ENCODE peak calls at places on chromosomes 4 and X, in seven cellular contexts. M, V, X, G, J, O and B are unnamed samples.

GRCh38 chr4:73922766-73923630 is 53.8 kb downstream of the CXCL1 start:
- DNase-seq in M (no peak), V (no peak), X (no peak), G (no peak), J (peak; percentile 15), O (no peak), B (no peak)

GRCh38 chr4:109931318-109931717 is 18.6 kb downstream of the EGF start:
- DNase-seq in M (no peak), V (no peak), X (no peak), G (no peak), J (no peak), O (no peak), B (no peak)

GRCh38 chr4:48112017-48112667 is 21.9 kb downstream of the TXK start:
- DNase-seq in M (no peak), V (no peak), X (no peak), G (no peak), J (no peak), O (no peak), B (peak; percentile 36)

GRCh38 chr4:47639531-47639930 is 154.5 kb downstream of the ATP10D start:
- DNase-seq in M (no peak), V (no peak), X (no peak), G (no peak), J (peak; percentile 6), O (no peak), B (no peak)

GRCh38 chr4:14790487-14790886 is 211.8 kb upstream of the CPEB2 start:
- DNase-seq in M (no peak), V (no peak), X (no peak), G (no peak), J (no peak), O (no peak), B (no peak)

GRCh38 chr4:174056959-174057358 is 226.5 kb downstream of the FBXO8 start:
- DNase-seq in M (no peak), V (no peak), X (no peak), G (no peak), J (no peak), O (no peak), B (no peak)

GRCh38 chr4:48706741-48707140 is 73.3 kb downstream of the FRYL start:
- DNase-seq in M (no peak), V (no peak), X (no peak), G (no peak), J (no peak), O (peak; percentile 23), B (no peak)

GRCh38 chr4:106418444-106418843 is 49.9 kb upstream of the GIMD1 start:
- DNase-seq in M (no peak), V (no peak), X (no peak), G (no peak), J (no peak), O (no peak), B (no peak)

GRCh38 chr4:177791188-177791587 is 349.0 kb upstream of the AGA start:
- DNase-seq in M (no peak), V (no peak), X (no peak), G (no peak), J (no peak), O (no peak), B (no peak)

GRCh38 chrX:65575024-65575423 is 40.4 kb upstream of the LAS1L start:
- DNase-seq in M (no peak), V (no peak), X (no peak), G (no peak), J (no peak), O (no peak), B (no peak)

GRCh38 chr4:148795156-148795864 is 353.1 kb upstream of the NR3C2 start:
- DNase-seq in M (no peak), V (no peak), X (no peak), G (no peak), J (no peak), O (no peak), B (peak; percentile 56)

GRCh38 chr4:13888112-13888511 is 260.6 kb upstream of the BOD1L1 start:
- DNase-seq in M (no peak), V (no peak), X (no peak), G (no peak), J (no peak), O (no peak), B (no peak)

GRCh38 chrX:130171446-130172126 is at the start of gene RAB33A:
- DNase-seq in M (no peak), V (no peak), X (peak; percentile 13), G (peak; percentile 85), J (no peak), O (no peak), B (peak; percentile 50)

GRCh38 chr4:30153427-30153826 is 566.7 kb upstream of the PCDH7 start:
- DNase-seq in M (no peak), V (no peak), X (no peak), G (peak; percentile 10), J (no peak), O (no peak), B (no peak)

GRCh38 chrX:87525771-87526229 is 8.2 kb downstream of the KLHL4 start:
- DNase-seq in M (no peak), V (no peak), X (no peak), G (no peak), J (no peak), O (no peak), B (no peak)

GRCh38 chr4:52665592-52665991 is 6.5 kb upstream of the USP46 start:
- DNase-seq in M (peak; percentile 24), V (no peak), X (no peak), G (no peak), J (peak; percentile 44), O (peak; percentile 43), B (peak; percentile 36)

GRCh38 chrX:9310596-9310995 is 154.3 kb upstream of the TBL1X start:
- DNase-seq in M (no peak), V (no peak), X (no peak), G (no peak), J (no peak), O (no peak), B (no peak)

GRCh38 chrX:103063191-103063845 is 653 bp downstream of the BEX1 start:
- DNase-seq in M (no peak), V (no peak), X (no peak), G (peak; percentile 56), J (no peak), O (peak; percentile 9), B (peak; percentile 60)

GRCh38 chr4:176676901-176677300 is 115.8 kb downstream of the VEGFC start:
- DNase-seq in M (no peak), V (no peak), X (no peak), G (no peak), J (no peak), O (no peak), B (no peak)

GRCh38 chrX:28135378-28136047 is 154.3 kb upstream of the DCAF8L1 start:
- DNase-seq in M (no peak), V (no peak), X (no peak), G (no peak), J (no peak), O (no peak), B (no peak)

GRCh38 chr4:151709071-151709470 is 51.7 kb downstream of the GATB start:
- DNase-seq in M (no peak), V (no peak), X (no peak), G (peak; percentile 56), J (no peak), O (no peak), B (no peak)
- TF ChIP-seq POLR2AphosphoS5 in M (no peak), V (no peak), X (no peak), G (no peak), J (no peak), O (no peak), B (no peak)

GRCh38 chrX:632391-633042 is 1.9 kb downstream of the SHOX start:
- DNase-seq in M (no peak), V (no peak), X (no peak), G (peak; percentile 41), J (no peak), O (no peak), B (peak; percentile 66)
- H3K4me3 ChIP-seq in M (no peak overlapping the region), V (no peak overlapping the region), X (no peak overlapping the region), G (no peak overlapping the region), J (no peak overlapping the region), O (no peak overlapping the region), B (peak overlapping the region; percentile 46)

DNA sequence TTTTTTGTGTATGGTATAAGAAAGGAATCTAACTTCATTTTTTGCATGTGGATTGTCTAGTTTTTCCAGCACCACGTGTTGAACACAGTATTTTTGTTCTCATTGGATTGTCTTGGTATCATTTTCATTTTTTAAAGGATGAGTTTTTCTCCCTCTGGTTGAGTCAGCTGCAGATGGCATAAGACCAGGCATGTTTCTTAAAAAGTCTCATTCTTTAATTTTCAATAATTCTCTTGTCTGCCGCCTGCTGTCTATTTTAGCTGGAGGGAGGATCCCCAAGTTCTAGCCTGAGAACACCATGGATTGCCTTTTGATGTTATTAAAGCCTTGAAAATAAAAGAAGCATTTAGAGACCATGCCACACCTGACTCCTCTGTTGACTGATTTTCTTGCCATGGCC is 263.8 kb downstream of the ARHGAP24 start:
- DNase-seq in M (no peak), V (no peak), X (no peak), G (no peak), J (no peak), O (no peak), B (no peak)
- TF ChIP-seq POLR2AphosphoS5 in M (no peak), V (no peak), X (no peak), G (no peak), J (no peak), O (no peak), B (no peak)

DNA sequence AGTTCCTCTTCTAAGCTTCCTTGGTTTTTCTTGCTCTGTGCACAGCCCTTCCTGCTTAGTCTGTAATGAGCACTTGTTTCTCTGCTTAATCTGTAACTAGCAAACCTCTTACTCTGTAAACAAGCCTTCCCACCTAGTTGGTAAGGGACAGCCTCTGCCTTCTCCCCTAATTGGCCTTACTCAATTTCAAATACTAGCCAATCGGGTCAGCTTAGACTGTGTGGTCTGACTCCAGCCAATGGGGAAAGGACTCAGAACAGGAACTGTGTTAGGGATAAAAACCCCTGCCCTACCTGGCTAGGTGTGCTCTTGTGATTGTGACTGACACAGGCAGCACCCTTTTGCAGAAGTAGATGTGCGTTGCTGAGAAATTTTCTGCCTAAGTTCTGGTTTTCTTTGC is 136.5 kb upstream of the AADAT start:
- DNase-seq in M (no peak), V (no peak), X (peak; percentile 59), G (no peak), J (no peak), O (no peak), B (peak; percentile 13)
- H3K4me3 ChIP-seq in M (no peak overlapping the region), V (no peak overlapping the region), X (no peak overlapping the region), G (peak overlapping the region; percentile 27), J (peak overlapping the region; percentile 22), O (no peak overlapping the region), B (no peak overlapping the region)

GRCh38 chr4:111266937-111267336 is 644.1 kb upstream of the PITX2 start:
- DNase-seq in M (no peak), V (no peak), X (no peak), G (peak; percentile 36), J (no peak), O (no peak), B (peak; percentile 11)
- TF ChIP-seq POLR2AphosphoS5 in M (no peak), V (no peak), X (no peak), G (no peak), J (no peak), O (no peak), B (no peak)